ENCODE peak calls at places on chromosomes 1 and 21, in five cellular contexts. One of them, this sample, is unnamed.
A peak's percentile ranks its signal among the peaks of the same experiment; 100 is the strongest.

GRCh38 chr1:205994342-205994741 is 8.9 kb downstream of the RAB7B start:
- DNase-seq in thoracic aorta: no peak
- DNase-seq in heart right ventricle: no peak
- DNase-seq in Peyer's patch: no peak
- DNase-seq in pancreas: no peak
- DNase-seq in this sample: peak; percentile 8

GRCh38 chr1:205711105-205712048 is 31.1 kb upstream of the SLC45A3 start:
- DNase-seq in thoracic aorta: peak; percentile 70
- DNase-seq in heart right ventricle: peak; percentile 79
- DNase-seq in Peyer's patch: peak; percentile 87
- DNase-seq in pancreas: peak; percentile 61
- DNase-seq in this sample: peak; percentile 58

GRCh38 chr1:10900265-10900651 is 103.8 kb upstream of the CASZ1 start:
- DNase-seq in thoracic aorta: no peak
- DNase-seq in heart right ventricle: no peak
- DNase-seq in Peyer's patch: no peak
- DNase-seq in pancreas: no peak
- DNase-seq in this sample: no peak

GRCh38 chr1:119373465-119373864 is 4.9 kb downstream of the HAO2 start:
- DNase-seq in thoracic aorta: no peak
- DNase-seq in heart right ventricle: no peak
- DNase-seq in Peyer's patch: no peak
- DNase-seq in pancreas: no peak
- DNase-seq in this sample: no peak

GRCh38 chr1:98468111-98468717 is 193.3 kb upstream of the SNX7 start:
- DNase-seq in thoracic aorta: no peak
- DNase-seq in heart right ventricle: no peak
- DNase-seq in Peyer's patch: no peak
- DNase-seq in pancreas: no peak
- DNase-seq in this sample: no peak

GRCh38 chr1:6454856-6455751 is 10.9 kb downstream of the TNFRSF25 start:
- DNase-seq in thoracic aorta: no peak
- DNase-seq in heart right ventricle: no peak
- DNase-seq in Peyer's patch: no peak
- DNase-seq in pancreas: no peak
- DNase-seq in this sample: no peak

GRCh38 chr1:53278294-53278693 is 40.0 kb upstream of the MAGOH start:
- DNase-seq in thoracic aorta: no peak
- DNase-seq in heart right ventricle: peak; percentile 40
- DNase-seq in Peyer's patch: peak; percentile 80
- DNase-seq in pancreas: peak; percentile 67
- DNase-seq in this sample: peak; percentile 45

GRCh38 chr21:14584357-14585095 is 38.4 kb upstream of the SAMSN1 start:
- DNase-seq in thoracic aorta: no peak
- DNase-seq in heart right ventricle: no peak
- DNase-seq in Peyer's patch: no peak
- DNase-seq in pancreas: no peak
- DNase-seq in this sample: no peak

GRCh38 chr1:116020668-116021272 is 44.5 kb downstream of the SLC22A15 start:
- DNase-seq in thoracic aorta: no peak
- DNase-seq in heart right ventricle: peak; percentile 39
- DNase-seq in Peyer's patch: peak; percentile 66
- DNase-seq in pancreas: peak; percentile 52
- DNase-seq in this sample: peak; percentile 59

GRCh38 chr1:189669846-189670245 is 807.8 kb downstream of the BRINP3 start:
- DNase-seq in thoracic aorta: no peak
- DNase-seq in heart right ventricle: no peak
- DNase-seq in Peyer's patch: no peak
- DNase-seq in pancreas: no peak
- DNase-seq in this sample: no peak

GRCh38 chr1:60847855-60848582 is 234.3 kb upstream of the NFIA start:
- DNase-seq in thoracic aorta: no peak
- DNase-seq in heart right ventricle: no peak
- DNase-seq in Peyer's patch: no peak
- DNase-seq in pancreas: no peak
- DNase-seq in this sample: no peak

GRCh38 chr1:2638466-2639115 is 5.8 kb upstream of the MMEL1 start:
- DNase-seq in thoracic aorta: no peak
- DNase-seq in heart right ventricle: no peak
- DNase-seq in Peyer's patch: no peak
- DNase-seq in pancreas: no peak
- DNase-seq in this sample: peak; percentile 54

GRCh38 chr1:10045480-10046355 is 13.0 kb downstream of the UBE4B start:
- DNase-seq in thoracic aorta: no peak
- DNase-seq in heart right ventricle: no peak
- DNase-seq in Peyer's patch: no peak
- DNase-seq in pancreas: peak; percentile 78
- DNase-seq in this sample: peak; percentile 47

GRCh38 chr1:235513495-235514366 is 9.5 kb upstream of the B3GALNT2 start:
- DNase-seq in thoracic aorta: no peak
- DNase-seq in heart right ventricle: peak; percentile 62
- DNase-seq in Peyer's patch: peak; percentile 53
- DNase-seq in pancreas: peak; percentile 36
- DNase-seq in this sample: no peak

GRCh38 chr1:203454986-203455471 is 20.6 kb upstream of the PRELP start:
- DNase-seq in thoracic aorta: no peak
- DNase-seq in heart right ventricle: no peak
- DNase-seq in Peyer's patch: no peak
- DNase-seq in pancreas: no peak
- DNase-seq in this sample: peak; percentile 57

GRCh38 chr1:203453616-203454015 is 22.0 kb upstream of the PRELP start:
- DNase-seq in thoracic aorta: no peak
- DNase-seq in heart right ventricle: no peak
- DNase-seq in Peyer's patch: no peak
- DNase-seq in pancreas: no peak
- DNase-seq in this sample: no peak

GRCh38 chr1:203451849-203452784 is 23.5 kb upstream of the PRELP start:
- DNase-seq in thoracic aorta: no peak
- DNase-seq in heart right ventricle: no peak
- DNase-seq in Peyer's patch: no peak
- DNase-seq in pancreas: no peak
- DNase-seq in this sample: no peak

GRCh38 chr1:203450541-203451149 is 25.0 kb upstream of the PRELP start:
- DNase-seq in thoracic aorta: no peak
- DNase-seq in heart right ventricle: no peak
- DNase-seq in Peyer's patch: no peak
- DNase-seq in pancreas: no peak
- DNase-seq in this sample: no peak

GRCh38 chr1:203453016-203453415 is 22.6 kb upstream of the PRELP start:
- DNase-seq in thoracic aorta: no peak
- DNase-seq in heart right ventricle: no peak
- DNase-seq in Peyer's patch: no peak
- DNase-seq in pancreas: no peak
- DNase-seq in this sample: no peak
- TF ChIP-seq CTCF in thoracic aorta: no peak
- TF ChIP-seq CTCF in heart right ventricle: no peak
- TF ChIP-seq CTCF in Peyer's patch: no peak
- TF ChIP-seq CTCF in pancreas: no peak
- TF ChIP-seq CTCF in this sample: no peak

GRCh38 chr21:31729622-31730343 is 2.1 kb downstream of the SCAF4 start:
- DNase-seq in thoracic aorta: no peak
- DNase-seq in heart right ventricle: no peak
- DNase-seq in Peyer's patch: no peak
- DNase-seq in pancreas: no peak
- DNase-seq in this sample: no peak
- H3K4me3 ChIP-seq in thoracic aorta: peak overlapping the region; percentile 98
- H3K4me3 ChIP-seq in heart right ventricle: peak overlapping the region; percentile 99
- H3K4me3 ChIP-seq in Peyer's patch: peak overlapping the region; percentile 98
- H3K4me3 ChIP-seq in pancreas: no peak overlapping the region
- H3K4me3 ChIP-seq in this sample: peak overlapping the region; percentile 97

DNA sequence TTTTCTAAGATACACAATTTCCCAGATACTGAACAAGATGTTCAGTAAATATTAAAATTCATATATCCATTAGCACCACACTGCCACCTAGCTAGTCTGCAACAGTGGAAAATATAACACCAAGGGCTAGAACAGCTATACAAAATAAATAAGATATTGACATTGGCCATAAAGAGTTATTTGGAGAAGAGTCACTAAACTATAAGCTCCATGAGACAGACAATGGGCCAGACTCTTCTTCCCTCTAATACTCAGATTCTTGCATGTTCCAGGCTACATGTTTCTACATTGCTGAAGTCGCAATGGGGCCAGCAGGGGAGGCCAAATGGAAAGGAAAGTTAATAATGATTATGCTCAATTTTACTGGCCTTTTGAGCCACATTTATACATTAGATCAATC is 21.5 kb downstream of the SPATA6 start:
- DNase-seq in thoracic aorta: no peak
- DNase-seq in heart right ventricle: no peak
- DNase-seq in Peyer's patch: no peak
- DNase-seq in pancreas: no peak
- DNase-seq in this sample: no peak
- TF ChIP-seq CTCF in thoracic aorta: no peak
- TF ChIP-seq CTCF in heart right ventricle: no peak
- TF ChIP-seq CTCF in Peyer's patch: no peak
- TF ChIP-seq CTCF in pancreas: no peak
- TF ChIP-seq CTCF in this sample: no peak

DNA sequence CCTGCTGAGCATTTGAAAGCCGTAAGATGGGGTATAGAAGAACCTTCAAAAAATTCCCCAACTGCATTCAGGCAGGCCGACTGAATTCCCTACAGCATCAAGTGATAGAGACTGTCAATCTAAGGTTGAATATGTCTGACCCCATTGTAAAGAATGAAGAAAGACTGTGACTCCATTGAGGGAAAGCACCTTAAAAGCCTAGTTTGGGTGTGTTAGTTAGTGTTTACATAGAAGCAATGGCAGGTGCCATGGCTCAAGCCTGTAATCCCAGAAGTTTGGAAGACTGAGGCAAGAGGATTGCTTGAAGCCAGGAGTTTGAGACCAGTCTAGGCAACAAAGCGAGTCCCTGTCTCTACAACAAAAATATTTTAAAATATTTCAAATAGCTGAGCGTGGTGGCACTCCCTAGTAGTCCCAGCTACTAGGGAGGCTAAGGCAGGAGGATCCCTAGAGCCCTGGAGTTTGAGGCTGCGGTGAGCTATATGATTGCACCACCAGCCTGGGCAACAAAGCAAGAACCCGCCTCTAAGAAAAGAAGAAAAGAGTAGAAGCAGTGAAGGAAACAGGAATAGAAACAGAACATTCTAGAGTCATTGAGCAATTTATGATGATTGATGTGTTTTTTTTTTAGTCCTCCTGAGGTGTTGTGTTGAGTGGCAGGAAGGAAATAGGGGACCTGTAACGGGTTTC is 15.4 kb downstream of the POLR3GL start:
- DNase-seq in thoracic aorta: no peak
- DNase-seq in heart right ventricle: no peak
- DNase-seq in Peyer's patch: peak; percentile 73
- DNase-seq in pancreas: peak; percentile 12
- DNase-seq in this sample: peak; percentile 74
- H3K4me3 ChIP-seq in thoracic aorta: peak overlapping the region; percentile 68
- H3K4me3 ChIP-seq in heart right ventricle: peak overlapping the region; percentile 3
- H3K4me3 ChIP-seq in Peyer's patch: peak overlapping the region; percentile 12
- H3K4me3 ChIP-seq in pancreas: no peak overlapping the region
- H3K4me3 ChIP-seq in this sample: no peak overlapping the region

DNA sequence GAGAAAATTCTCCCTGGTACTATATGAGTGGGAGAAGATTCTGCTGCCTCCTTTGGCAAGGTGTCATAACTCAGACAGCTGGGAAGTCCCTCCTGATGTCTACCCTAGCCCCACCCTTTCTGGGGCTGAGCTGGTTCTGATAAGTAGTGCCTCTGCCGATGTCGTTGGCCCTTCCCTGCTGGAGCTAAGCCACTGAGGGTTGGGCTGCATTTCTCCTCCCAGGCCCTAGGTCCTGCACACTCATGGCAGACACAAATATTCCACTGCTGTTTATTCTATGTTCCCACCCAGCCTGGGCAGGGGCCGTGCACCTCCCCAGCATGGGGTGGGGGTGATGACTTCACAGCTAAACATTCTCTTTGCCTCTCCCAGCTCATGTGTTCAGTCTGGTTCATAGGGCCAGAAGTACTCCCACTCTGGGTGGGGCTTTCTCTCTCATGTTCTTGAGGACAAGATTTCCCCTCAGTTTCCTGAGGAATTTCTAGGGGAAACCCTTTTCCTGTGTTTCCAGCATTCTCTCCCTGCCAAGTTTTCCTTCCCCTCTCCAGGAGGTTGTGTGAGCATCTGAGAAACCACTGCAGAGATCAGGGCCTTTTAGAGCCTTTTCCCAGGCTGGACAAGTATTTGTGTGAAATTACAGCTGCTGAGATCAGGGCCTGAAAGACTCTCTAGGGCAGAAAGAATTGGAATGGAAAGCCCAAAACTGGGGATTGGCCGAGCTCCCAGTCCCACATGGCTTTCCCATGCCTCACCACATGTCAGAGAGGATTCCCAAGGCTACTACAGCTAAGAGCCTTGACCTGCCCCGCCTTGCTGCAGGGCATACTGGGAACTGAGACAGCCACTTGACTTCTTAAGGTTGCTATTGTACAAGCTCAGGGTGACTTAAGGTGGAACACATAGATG is 66.2 kb downstream of the ATP2B4 start:
- DNase-seq in thoracic aorta: peak; percentile 74
- DNase-seq in heart right ventricle: peak; percentile 90
- DNase-seq in Peyer's patch: peak; percentile 85
- DNase-seq in pancreas: peak; percentile 82
- DNase-seq in this sample: no peak
- TF ChIP-seq CTCF in thoracic aorta: no peak
- TF ChIP-seq CTCF in heart right ventricle: peak; percentile 12
- TF ChIP-seq CTCF in Peyer's patch: no peak
- TF ChIP-seq CTCF in pancreas: no peak
- TF ChIP-seq CTCF in this sample: no peak

DNA sequence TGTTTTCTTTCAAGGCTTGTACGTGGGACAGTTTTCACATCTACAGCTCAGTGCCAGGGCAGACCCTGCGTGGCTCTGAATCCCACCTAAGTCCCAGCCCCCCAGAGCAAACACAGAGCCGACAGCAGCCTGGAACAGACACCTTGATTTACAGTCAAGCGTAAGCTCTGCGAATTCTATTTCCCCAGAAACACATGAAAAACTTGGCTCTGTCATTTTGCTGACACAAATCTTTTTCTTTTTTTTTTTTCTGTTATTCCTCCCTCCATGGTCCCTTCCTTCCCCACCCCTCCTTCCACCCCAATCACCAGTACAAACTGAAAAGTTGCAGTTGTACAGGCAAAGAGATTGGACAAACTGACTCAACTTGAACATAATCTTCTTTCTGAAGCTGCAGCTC is 46.4 kb downstream of the SYF2 start:
- DNase-seq in thoracic aorta: no peak
- DNase-seq in heart right ventricle: no peak
- DNase-seq in Peyer's patch: no peak
- DNase-seq in pancreas: no peak
- DNase-seq in this sample: no peak
- H3K4me3 ChIP-seq in thoracic aorta: no peak overlapping the region
- H3K4me3 ChIP-seq in heart right ventricle: no peak overlapping the region
- H3K4me3 ChIP-seq in Peyer's patch: no peak overlapping the region
- H3K4me3 ChIP-seq in pancreas: no peak overlapping the region
- H3K4me3 ChIP-seq in this sample: no peak overlapping the region

This sample was measured in upper lobe of left lung.